ENCODE peak calls at places on chromosomes 5 and 9, in eight cellular contexts. One of them, this sample, is unnamed.

GRCh38 chr9:105243015-105243686 is 1.3 kb upstream of the SLC44A1 start:
- DNase-seq in CD8-positive, alpha-beta T cell: no peak
- DNase-seq in ovary: no peak
- DNase-seq in CD4-positive, alpha-beta memory T cell: no peak
- DNase-seq in mammary epithelial cell: peak; percentile 44
- DNase-seq in tibial artery: no peak
- DNase-seq in SJSA1: peak; percentile 68
- DNase-seq in pancreas: no peak
- DNase-seq in this sample: peak; percentile 64

GRCh38 chr9:104743377-104743985 is 4.0 kb upstream of the NIPSNAP3A start:
- DNase-seq in CD8-positive, alpha-beta T cell: peak; percentile 19
- DNase-seq in ovary: no peak
- DNase-seq in CD4-positive, alpha-beta memory T cell: peak; percentile 70
- DNase-seq in mammary epithelial cell: peak; percentile 58
- DNase-seq in tibial artery: no peak
- DNase-seq in SJSA1: no peak
- DNase-seq in pancreas: no peak
- DNase-seq in this sample: peak; percentile 45

GRCh38 chr5:35785601-35786085 is 71.0 kb upstream of the IL7R start:
- DNase-seq in CD8-positive, alpha-beta T cell: peak; percentile 26
- DNase-seq in ovary: no peak
- DNase-seq in CD4-positive, alpha-beta memory T cell: no peak
- DNase-seq in mammary epithelial cell: no peak
- DNase-seq in tibial artery: no peak
- DNase-seq in SJSA1: no peak
- DNase-seq in pancreas: no peak
- DNase-seq in this sample: no peak

GRCh38 chr5:59813761-59814562 is 79.6 kb downstream of the PDE4D start:
- DNase-seq in CD8-positive, alpha-beta T cell: no peak
- DNase-seq in ovary: no peak
- DNase-seq in CD4-positive, alpha-beta memory T cell: no peak
- DNase-seq in mammary epithelial cell: peak; percentile 56
- DNase-seq in tibial artery: no peak
- DNase-seq in SJSA1: no peak
- DNase-seq in pancreas: no peak
- DNase-seq in this sample: peak; percentile 49

GRCh38 chr9:115341401-115341800 is 223.4 kb upstream of the TNC start:
- DNase-seq in CD8-positive, alpha-beta T cell: no peak
- DNase-seq in ovary: no peak
- DNase-seq in CD4-positive, alpha-beta memory T cell: no peak
- DNase-seq in mammary epithelial cell: no peak
- DNase-seq in tibial artery: peak; percentile 79
- DNase-seq in SJSA1: no peak
- DNase-seq in pancreas: no peak
- DNase-seq in this sample: no peak

GRCh38 chr5:142871880-142872200 is 101.7 kb downstream of the ARHGAP26 start:
- DNase-seq in CD8-positive, alpha-beta T cell: no peak
- DNase-seq in ovary: no peak
- DNase-seq in CD4-positive, alpha-beta memory T cell: no peak
- DNase-seq in mammary epithelial cell: peak; percentile 54
- DNase-seq in tibial artery: no peak
- DNase-seq in SJSA1: no peak
- DNase-seq in pancreas: no peak
- DNase-seq in this sample: no peak

GRCh38 chr9:93635186-93636107 is 59.1 kb downstream of the PHF2 start:
- DNase-seq in CD8-positive, alpha-beta T cell: no peak
- DNase-seq in ovary: peak; percentile 14
- DNase-seq in CD4-positive, alpha-beta memory T cell: no peak
- DNase-seq in mammary epithelial cell: no peak
- DNase-seq in tibial artery: peak; percentile 54
- DNase-seq in SJSA1: peak; percentile 55
- DNase-seq in pancreas: no peak
- DNase-seq in this sample: peak; percentile 5

GRCh38 chr9:122518226-122518625 is 715 bp upstream of the OR1J4 start:
- DNase-seq in CD8-positive, alpha-beta T cell: no peak
- DNase-seq in ovary: no peak
- DNase-seq in CD4-positive, alpha-beta memory T cell: no peak
- DNase-seq in mammary epithelial cell: no peak
- DNase-seq in tibial artery: no peak
- DNase-seq in SJSA1: no peak
- DNase-seq in pancreas: no peak
- DNase-seq in this sample: no peak

GRCh38 chr5:150162142-150162513 is 4.5 kb upstream of the CDX1 start:
- DNase-seq in CD8-positive, alpha-beta T cell: no peak
- DNase-seq in ovary: no peak
- DNase-seq in CD4-positive, alpha-beta memory T cell: no peak
- DNase-seq in mammary epithelial cell: no peak
- DNase-seq in tibial artery: no peak
- DNase-seq in SJSA1: no peak
- DNase-seq in pancreas: no peak
- DNase-seq in this sample: peak; percentile 32

GRCh38 chr5:150163035-150163434 is 3.5 kb upstream of the CDX1 start:
- DNase-seq in CD8-positive, alpha-beta T cell: no peak
- DNase-seq in ovary: no peak
- DNase-seq in CD4-positive, alpha-beta memory T cell: no peak
- DNase-seq in mammary epithelial cell: no peak
- DNase-seq in tibial artery: no peak
- DNase-seq in SJSA1: no peak
- DNase-seq in pancreas: no peak
- DNase-seq in this sample: no peak

GRCh38 chr5:150163547-150164059 is 3.0 kb upstream of the CDX1 start:
- DNase-seq in CD8-positive, alpha-beta T cell: no peak
- DNase-seq in ovary: peak; percentile 86
- DNase-seq in CD4-positive, alpha-beta memory T cell: no peak
- DNase-seq in mammary epithelial cell: no peak
- DNase-seq in tibial artery: peak; percentile 90
- DNase-seq in SJSA1: no peak
- DNase-seq in pancreas: no peak
- DNase-seq in this sample: no peak

GRCh38 chr5:150164640-150165039 is 1.9 kb upstream of the CDX1 start:
- DNase-seq in CD8-positive, alpha-beta T cell: no peak
- DNase-seq in ovary: no peak
- DNase-seq in CD4-positive, alpha-beta memory T cell: no peak
- DNase-seq in mammary epithelial cell: no peak
- DNase-seq in tibial artery: no peak
- DNase-seq in SJSA1: no peak
- DNase-seq in pancreas: no peak
- DNase-seq in this sample: no peak

GRCh38 chr5:150164211-150164610 is 2.4 kb upstream of the CDX1 start:
- DNase-seq in CD8-positive, alpha-beta T cell: no peak
- DNase-seq in ovary: no peak
- DNase-seq in CD4-positive, alpha-beta memory T cell: no peak
- DNase-seq in mammary epithelial cell: no peak
- DNase-seq in tibial artery: no peak
- DNase-seq in SJSA1: no peak
- DNase-seq in pancreas: no peak
- DNase-seq in this sample: no peak
- H3K4me1 ChIP-seq in CD8-positive, alpha-beta T cell: no peaks in the 10 kb centered on the region
- H3K4me1 ChIP-seq in ovary: peaks cover 18% of the 10 kb centered on the region
- H3K4me1 ChIP-seq in CD4-positive, alpha-beta memory T cell: no peaks in the 10 kb centered on the region
- H3K4me1 ChIP-seq in mammary epithelial cell: no peaks in the 10 kb centered on the region
- H3K4me1 ChIP-seq in tibial artery: peaks cover 50% of the 10 kb centered on the region
- H3K4me1 ChIP-seq in SJSA1: peaks cover 31% of the 10 kb centered on the region
- H3K4me1 ChIP-seq in pancreas: no peaks in the 10 kb centered on the region
- H3K4me1 ChIP-seq in this sample: no peaks in the 10 kb centered on the region

DNA sequence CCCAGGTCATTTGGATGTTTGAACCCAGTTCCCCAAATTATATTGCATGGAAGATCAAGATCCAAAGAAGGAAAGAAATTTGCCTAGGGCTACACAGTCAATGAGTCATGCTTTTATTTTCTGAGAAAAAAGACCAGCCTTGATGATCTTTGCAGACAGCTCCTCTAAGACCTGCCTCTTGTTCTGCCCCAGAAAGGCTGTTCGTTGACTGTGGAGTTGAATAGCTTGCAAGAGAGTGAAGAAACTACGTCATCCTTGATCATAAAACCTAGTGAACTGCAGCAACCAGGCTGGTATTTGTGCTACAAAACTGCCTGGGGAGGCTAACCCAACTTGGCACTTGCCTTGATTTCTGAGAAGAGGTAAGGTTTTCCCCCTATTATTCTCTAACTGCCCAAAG is 263.9 kb downstream of the PAPPA start:
- DNase-seq in CD8-positive, alpha-beta T cell: no peak
- DNase-seq in ovary: no peak
- DNase-seq in CD4-positive, alpha-beta memory T cell: no peak
- DNase-seq in mammary epithelial cell: peak; percentile 41
- DNase-seq in tibial artery: no peak
- DNase-seq in SJSA1: no peak
- DNase-seq in pancreas: no peak
- DNase-seq in this sample: no peak
- H3K4me1 ChIP-seq in CD8-positive, alpha-beta T cell: no peaks in the 10 kb centered on the region
- H3K4me1 ChIP-seq in ovary: no peaks in the 10 kb centered on the region
- H3K4me1 ChIP-seq in CD4-positive, alpha-beta memory T cell: no peaks in the 10 kb centered on the region
- H3K4me1 ChIP-seq in mammary epithelial cell: peaks cover 4% of the 10 kb centered on the region
- H3K4me1 ChIP-seq in tibial artery: no peaks in the 10 kb centered on the region
- H3K4me1 ChIP-seq in SJSA1: peaks cover 4% of the 10 kb centered on the region
- H3K4me1 ChIP-seq in pancreas: no peaks in the 10 kb centered on the region
- H3K4me1 ChIP-seq in this sample: no peaks in the 10 kb centered on the region

GRCh38 chr5:41787257-41787656 is 83.0 kb downstream of the OXCT1 start:
- DNase-seq in CD8-positive, alpha-beta T cell: no peak
- DNase-seq in ovary: no peak
- DNase-seq in CD4-positive, alpha-beta memory T cell: no peak
- DNase-seq in mammary epithelial cell: no peak
- DNase-seq in tibial artery: no peak
- DNase-seq in SJSA1: no peak
- DNase-seq in pancreas: no peak
- DNase-seq in this sample: no peak

GRCh38 chr5:41790038-41790776 is 80.0 kb downstream of the OXCT1 start:
- DNase-seq in CD8-positive, alpha-beta T cell: no peak
- DNase-seq in ovary: no peak
- DNase-seq in CD4-positive, alpha-beta memory T cell: no peak
- DNase-seq in mammary epithelial cell: no peak
- DNase-seq in tibial artery: no peak
- DNase-seq in SJSA1: no peak
- DNase-seq in pancreas: no peak
- DNase-seq in this sample: no peak

GRCh38 chr5:41788800-41789395 is 81.3 kb downstream of the OXCT1 start:
- DNase-seq in CD8-positive, alpha-beta T cell: no peak
- DNase-seq in ovary: no peak
- DNase-seq in CD4-positive, alpha-beta memory T cell: no peak
- DNase-seq in mammary epithelial cell: no peak
- DNase-seq in tibial artery: no peak
- DNase-seq in SJSA1: no peak
- DNase-seq in pancreas: no peak
- DNase-seq in this sample: no peak

GRCh38 chr5:41793156-41793770 is 77.0 kb downstream of the OXCT1 start:
- DNase-seq in CD8-positive, alpha-beta T cell: no peak
- DNase-seq in ovary: no peak
- DNase-seq in CD4-positive, alpha-beta memory T cell: no peak
- DNase-seq in mammary epithelial cell: peak; percentile 37
- DNase-seq in tibial artery: no peak
- DNase-seq in SJSA1: no peak
- DNase-seq in pancreas: no peak
- DNase-seq in this sample: peak; percentile 39

DNA sequence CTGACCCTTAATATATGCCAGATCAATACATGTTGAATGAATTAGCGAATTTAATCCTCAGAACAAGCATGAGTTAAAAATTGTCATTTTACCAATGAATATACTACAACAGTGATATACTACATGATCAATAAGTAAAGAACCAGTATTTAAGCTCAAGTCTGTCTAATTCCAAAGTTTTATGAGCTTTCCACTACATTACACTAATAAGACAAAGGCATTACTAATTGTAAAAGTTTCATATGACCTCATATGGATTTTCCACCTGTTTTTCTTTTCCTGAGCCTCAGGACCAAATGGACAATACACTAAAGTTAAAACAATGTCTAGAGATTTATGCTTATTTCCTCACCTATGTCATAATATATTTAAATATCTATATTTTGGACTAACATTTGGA is 80.8 kb downstream of the OXCT1 start:
- DNase-seq in CD8-positive, alpha-beta T cell: no peak
- DNase-seq in ovary: no peak
- DNase-seq in CD4-positive, alpha-beta memory T cell: no peak
- DNase-seq in mammary epithelial cell: no peak
- DNase-seq in tibial artery: no peak
- DNase-seq in SJSA1: no peak
- DNase-seq in pancreas: no peak
- DNase-seq in this sample: no peak
- H3K4me1 ChIP-seq in CD8-positive, alpha-beta T cell: no peaks in the 10 kb centered on the region
- H3K4me1 ChIP-seq in ovary: peaks cover 10% of the 10 kb centered on the region
- H3K4me1 ChIP-seq in CD4-positive, alpha-beta memory T cell: no peaks in the 10 kb centered on the region
- H3K4me1 ChIP-seq in mammary epithelial cell: peaks cover 17% of the 10 kb centered on the region
- H3K4me1 ChIP-seq in tibial artery: peaks cover 82% of the 10 kb centered on the region
- H3K4me1 ChIP-seq in SJSA1: peaks cover 43% of the 10 kb centered on the region
- H3K4me1 ChIP-seq in pancreas: no peaks in the 10 kb centered on the region
- H3K4me1 ChIP-seq in this sample: peaks cover 9% of the 10 kb centered on the region

GRCh38 chr5:126366199-126366560 is 57.0 kb upstream of the GRAMD2B start:
- DNase-seq in CD8-positive, alpha-beta T cell: no peak
- DNase-seq in ovary: no peak
- DNase-seq in CD4-positive, alpha-beta memory T cell: no peak
- DNase-seq in mammary epithelial cell: peak; percentile 74
- DNase-seq in tibial artery: no peak
- DNase-seq in SJSA1: no peak
- DNase-seq in pancreas: no peak
- DNase-seq in this sample: no peak
- H3K4me1 ChIP-seq in CD8-positive, alpha-beta T cell: no peaks in the 10 kb centered on the region
- H3K4me1 ChIP-seq in ovary: peaks cover 5% of the 10 kb centered on the region
- H3K4me1 ChIP-seq in CD4-positive, alpha-beta memory T cell: no peaks in the 10 kb centered on the region
- H3K4me1 ChIP-seq in mammary epithelial cell: peaks cover 59% of the 10 kb centered on the region
- H3K4me1 ChIP-seq in tibial artery: peaks cover 20% of the 10 kb centered on the region
- H3K4me1 ChIP-seq in SJSA1: peaks cover 25% of the 10 kb centered on the region
- H3K4me1 ChIP-seq in pancreas: peaks cover 47% of the 10 kb centered on the region
- H3K4me1 ChIP-seq in this sample: peaks cover 10% of the 10 kb centered on the region